ENCODE peak calls at places on chromosomes 3 and 15, in five cellular contexts. Y, M, D, U and Q are unnamed samples.
A peak's percentile ranks its signal among the peaks of the same experiment; 100 is the strongest.

GRCh38 chr15:99324082-99324620 is 72.9 kb downstream of the LRRC28 start:
- DNase-seq in Y (no peak), D (peak; percentile 37), U (peak; percentile 63), M (peak; percentile 69), Q (peak; percentile 94)

GRCh38 chr3:31356941-31357340 is 175.8 kb upstream of the STT3B start:
- DNase-seq in Y (no peak), U (peak; percentile 56), D (no peak), M (no peak), Q (peak; percentile 62)

GRCh38 chr15:100997442-100997841 is 78.3 kb downstream of the LRRK1 start:
- DNase-seq in M (no peak), Y (no peak), U (no peak), D (no peak), Q (no peak)

GRCh38 chr15:64046347-64047153 is at the start of gene DAPK2:
- DNase-seq in Y (peak; percentile 64), M (peak; percentile 82), U (peak; percentile 69), D (peak; percentile 68), Q (peak; percentile 26)

GRCh38 chr3:79618883-79619282 is 148.9 kb downstream of the ROBO1 start:
- DNase-seq in M (no peak), U (no peak), Y (no peak), D (no peak), Q (no peak)

GRCh38 chr3:197595470-197596185 is 39.9 kb upstream of the BDH1 start:
- DNase-seq in U (no peak), Y (peak; percentile 26), D (no peak), M (no peak), Q (no peak)

GRCh38 chr3:149813367-149814281 is 609 bp downstream of the RNF13 start:
- DNase-seq in D (peak; percentile 15), M (peak; percentile 24), Y (no peak), U (peak; percentile 38), Q (peak; percentile 39)

GRCh38 chr3:165206454-165207266 is 10.5 kb upstream of the SLITRK3 start:
- DNase-seq in M (peak; percentile 76), U (peak; percentile 82), D (peak; percentile 54), Y (peak; percentile 73), Q (peak; percentile 61)

GRCh38 chr15:86916671-86917450 is 837.2 kb downstream of the AGBL1 start:
- DNase-seq in Y (no peak), U (no peak), D (peak; percentile 51), M (no peak), Q (no peak)

GRCh38 chr15:92164327-92165000 is 229.2 kb upstream of the ST8SIA2 start:
- DNase-seq in Y (no peak), U (peak; percentile 40), M (no peak), D (no peak), Q (peak; percentile 88)

GRCh38 chr15:92165001-92165346 is 228.7 kb upstream of the ST8SIA2 start:
- DNase-seq in Y (no peak), U (no peak), D (no peak), M (no peak), Q (no peak)

GRCh38 chr15:92166751-92167412 is 226.8 kb upstream of the ST8SIA2 start:
- DNase-seq in M (no peak), D (peak; percentile 64), U (no peak), Y (no peak), Q (no peak)

GRCh38 chr15:92167413-92167950 is 226.2 kb upstream of the ST8SIA2 start:
- DNase-seq in M (no peak), U (no peak), Y (no peak), D (no peak), Q (no peak)

GRCh38 chr15:92166029-92166428 is 227.7 kb upstream of the ST8SIA2 start:
- DNase-seq in M (no peak), U (no peak), Y (no peak), D (no peak), Q (no peak)
- H3K4me3 ChIP-seq in M (no peak overlapping the region), U (no peak overlapping the region), Y (no peak overlapping the region), D (no peak overlapping the region), Q (no peak overlapping the region)

DNA sequence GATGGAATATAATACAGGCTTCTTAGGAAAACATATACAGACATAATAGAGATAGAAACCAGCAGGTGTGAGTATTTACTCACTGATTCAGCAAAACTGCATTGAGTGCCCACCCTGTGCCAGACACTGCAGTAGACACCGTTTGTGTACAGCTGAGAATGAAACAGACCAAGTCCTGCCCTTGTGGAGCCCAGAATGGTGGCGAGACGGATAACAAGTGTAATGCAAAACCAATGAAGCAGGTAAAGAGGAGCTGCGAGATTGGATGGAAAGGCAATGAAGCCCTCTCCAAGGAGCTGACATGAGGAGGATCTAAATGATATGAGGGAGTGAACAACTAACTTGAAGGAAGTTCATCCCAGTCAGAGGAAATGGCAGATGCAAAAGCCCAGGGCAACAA is 256.4 kb downstream of the MEX3B start:
- DNase-seq in M (no peak), D (no peak), U (no peak), Y (no peak), Q (no peak)
- H3K4me3 ChIP-seq in M (no peak overlapping the region), D (no peak overlapping the region), U (no peak overlapping the region), Y (no peak overlapping the region), Q (no peak overlapping the region)

DNA sequence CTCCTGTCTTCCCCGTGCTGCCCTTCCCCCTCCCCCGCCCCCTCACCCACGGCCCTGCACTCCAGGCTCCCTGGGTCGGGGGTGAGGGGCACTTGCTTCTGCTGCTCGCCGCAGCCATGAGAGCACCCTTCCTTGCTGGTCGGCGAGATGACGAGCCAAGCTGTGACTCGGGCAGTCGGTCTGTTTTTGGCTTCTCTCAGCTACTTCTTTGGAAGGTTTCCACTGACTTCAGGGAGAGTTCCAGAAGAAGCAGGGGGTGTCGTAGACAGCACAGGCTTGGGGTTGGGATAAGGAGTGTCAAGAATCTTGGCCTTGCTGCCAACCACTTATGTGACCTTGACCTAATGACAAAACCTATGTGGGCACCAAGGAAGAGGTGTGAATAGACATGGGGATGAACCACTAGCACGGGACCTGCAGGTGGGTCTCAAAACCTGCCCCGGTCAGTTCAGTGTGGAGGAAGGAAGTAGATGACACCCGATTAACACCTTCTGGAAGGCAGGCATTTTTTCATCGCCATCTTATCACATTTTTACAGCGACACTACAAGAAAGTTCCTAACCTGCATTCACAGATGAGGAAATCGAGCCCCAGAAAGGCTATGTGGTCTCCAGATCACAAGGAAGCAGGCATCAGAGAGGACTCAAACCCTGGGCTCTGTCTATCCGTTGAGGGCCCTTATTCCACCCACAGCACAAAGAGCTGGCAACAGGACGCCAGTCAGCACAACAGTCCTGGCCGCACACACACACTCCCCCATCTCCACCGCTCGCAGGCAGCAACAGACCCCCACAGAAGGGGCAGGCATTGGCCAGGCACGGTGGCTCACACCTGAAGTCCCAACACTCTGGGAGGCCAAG is 120.9 kb downstream of the LIPC start:
- DNase-seq in Y (peak; percentile 58), M (no peak), U (peak; percentile 57), D (no peak), Q (peak; percentile 42)
- H3K4me3 ChIP-seq in Y (peak overlapping the region; percentile 29), M (no peak overlapping the region), U (peak overlapping the region; percentile 44), D (no peak overlapping the region), Q (no peak overlapping the region)

GRCh38 chr15:30984542-30984941 is 6.9 kb downstream of the MTMR10 start:
- DNase-seq in M (no peak), Y (no peak), U (no peak), D (no peak), Q (no peak)

GRCh38 chr15:30979457-30979856 is 12.0 kb downstream of the MTMR10 start:
- DNase-seq in Y (no peak), D (no peak), M (no peak), U (no peak), Q (no peak)

GRCh38 chr15:30985081-30985531 is 6.3 kb downstream of the MTMR10 start:
- DNase-seq in Y (no peak), M (no peak), D (peak; percentile 22), U (peak; percentile 65), Q (peak; percentile 22)

GRCh38 chr15:30978328-30978727 is 13.1 kb downstream of the MTMR10 start:
- DNase-seq in Y (no peak), U (no peak), D (no peak), M (no peak), Q (no peak)

GRCh38 chr15:30984118-30984517 is 7.3 kb downstream of the MTMR10 start:
- DNase-seq in U (no peak), M (no peak), D (no peak), Y (no peak), Q (no peak)
- H3K4me3 ChIP-seq in U (no peak overlapping the region), M (no peak overlapping the region), D (no peak overlapping the region), Y (no peak overlapping the region), Q (no peak overlapping the region)

GRCh38 chr3:177551431-177551836 is 354.2 kb upstream of the TBL1XR1 start:
- DNase-seq in D (no peak), Y (no peak), U (no peak), M (no peak), Q (no peak)

GRCh38 chr3:177552051-177552450 is 354.8 kb upstream of the TBL1XR1 start:
- DNase-seq in D (no peak), U (no peak), M (no peak), Y (no peak), Q (no peak)

GRCh38 chr3:177553012-177553411 is 355.7 kb upstream of the TBL1XR1 start:
- DNase-seq in D (no peak), Y (no peak), M (no peak), U (no peak), Q (no peak)

GRCh38 chr3:177547953-177548352 is 350.7 kb upstream of the TBL1XR1 start:
- DNase-seq in Y (no peak), D (no peak), U (no peak), M (no peak), Q (no peak)

DNA sequence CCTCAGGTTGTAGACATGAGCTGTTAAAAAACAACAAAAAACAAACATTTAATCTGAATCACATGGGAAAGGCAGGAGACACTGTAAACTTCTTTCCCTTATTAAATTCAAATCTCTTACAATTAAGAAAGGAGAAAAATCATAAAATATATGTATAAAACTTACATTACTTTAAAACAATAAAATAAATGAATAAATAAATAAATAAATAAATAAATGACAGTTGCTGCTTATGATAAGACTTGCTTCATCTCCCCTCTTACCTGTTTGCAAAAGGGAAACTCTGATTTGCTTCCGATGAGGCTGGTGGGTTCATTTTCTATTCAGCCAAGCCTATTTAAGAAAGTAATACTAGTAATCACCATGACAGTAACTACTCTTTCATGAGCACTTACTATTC is 353.4 kb upstream of the TBL1XR1 start:
- DNase-seq in U (no peak), D (no peak), M (no peak), Y (no peak), Q (no peak)
- H3K4me3 ChIP-seq in U (no peak overlapping the region), D (no peak overlapping the region), M (no peak overlapping the region), Y (no peak overlapping the region), Q (no peak overlapping the region)

DNA sequence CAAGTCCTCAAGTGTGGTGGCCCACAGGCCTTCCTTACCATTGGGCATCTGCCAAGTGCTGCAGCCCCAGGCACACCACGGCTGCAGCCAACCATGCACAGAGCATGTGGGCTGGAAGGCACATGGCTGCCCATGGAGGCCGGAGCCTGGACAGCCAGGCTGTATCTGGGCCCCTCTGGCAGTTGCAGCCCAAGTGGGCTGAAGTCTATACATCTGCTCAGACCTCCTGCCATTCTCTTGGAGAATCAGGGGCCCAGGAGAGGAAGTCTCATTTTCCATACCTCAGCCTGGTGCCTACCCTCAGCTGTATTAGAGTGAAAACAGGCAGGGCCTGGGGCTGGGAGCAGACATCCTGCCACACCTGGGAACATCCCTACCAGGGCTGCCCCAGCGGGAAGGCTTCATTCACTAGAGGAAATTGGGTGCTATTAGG is 47.9 kb upstream of the SLCO2A1 start:
- DNase-seq in U (no peak), Y (no peak), M (no peak), D (no peak), Q (no peak)
- H3K4me3 ChIP-seq in U (no peak overlapping the region), Y (no peak overlapping the region), M (no peak overlapping the region), D (no peak overlapping the region), Q (no peak overlapping the region)